ENCODE peak calls at places on chromosomes 2 and 18, in five cellular contexts. K is CD8-positive, alpha-beta T cell; U is neural progenitor cell; J is esophagus squamous epithelium; E is kidney epithelial cell. I is an unnamed sample.

GRCh38 chr2:5077479-5078089 is 614.6 kb upstream of the SOX11 start:
- DNase-seq in E (no peak), U (no peak), J (no peak), K (no peak), I (no peak)

GRCh38 chr2:18959952-18960717 is 370.8 kb upstream of the NT5C1B start:
- DNase-seq in U (no peak), E (no peak), J (no peak), K (no peak), I (no peak)

GRCh38 chr2:142222715-142223114 is 91.9 kb upstream of the LRP1B start:
- DNase-seq in J (no peak), E (no peak), K (no peak), U (no peak), I (no peak)

GRCh38 chr2:226376516-226377180 is 423.0 kb downstream of the IRS1 start:
- DNase-seq in E (no peak), K (no peak), U (no peak), J (no peak), I (no peak)

GRCh38 chr2:98334439-98335078 is 11.7 kb upstream of the CNGA3 start:
- DNase-seq in J (no peak), E (peak; percentile 86), U (peak; percentile 15), K (no peak), I (no peak)

GRCh38 chr2:61789807-61790602 is 63.9 kb downstream of the FAM161A start:
- DNase-seq in K (no peak), J (no peak), E (no peak), U (no peak), I (no peak)

GRCh38 chr2:3566806-3567205 is 8.3 kb upstream of the RPS7 start:
- DNase-seq in U (no peak), K (no peak), E (no peak), J (no peak), I (no peak)

GRCh38 chr18:36850527-36851201 is 21.7 kb downstream of the KIAA1328 start:
- DNase-seq in U (no peak), K (no peak), E (peak; percentile 65), J (no peak), I (no peak)

GRCh38 chr2:1860931-1861330 is 116.6 kb upstream of the PXDN start:
- DNase-seq in U (no peak), K (no peak), E (no peak), J (no peak), I (no peak)

GRCh38 chr18:46428368-46428767 is 228.7 kb downstream of the LOXHD1 start:
- DNase-seq in E (no peak), U (no peak), J (no peak), K (no peak), I (no peak)

GRCh38 chr2:44801289-44801675 is 140.2 kb upstream of the SIX3 start:
- DNase-seq in J (no peak), E (no peak), K (no peak), U (peak; percentile 69), I (no peak)

GRCh38 chr18:59323931-59324622 is 5.6 kb upstream of the CPLX4 start:
- DNase-seq in E (peak; percentile 84), U (peak; percentile 26), J (no peak), K (no peak), I (no peak)

GRCh38 chr2:74522516-74522915 is 3.5 kb downstream of the DQX1 start:
- DNase-seq in U (no peak), K (no peak), J (no peak), E (no peak), I (no peak)

GRCh38 chr18:7754725-7755181 is 187.6 kb downstream of the PTPRM start:
- DNase-seq in U (peak; percentile 50), J (no peak), E (no peak), K (no peak), I (no peak)

GRCh38 chr18:7754258-7754657 is 187.1 kb downstream of the PTPRM start:
- DNase-seq in K (no peak), E (no peak), J (no peak), U (no peak), I (no peak)

GRCh38 chr18:7757175-7757574 is 190.1 kb downstream of the PTPRM start:
- DNase-seq in E (no peak), U (no peak), K (no peak), J (no peak), I (no peak)

GRCh38 chr18:7758764-7759163 is 191.6 kb downstream of the PTPRM start:
- DNase-seq in J (no peak), U (no peak), K (no peak), E (no peak), I (no peak)

DNA sequence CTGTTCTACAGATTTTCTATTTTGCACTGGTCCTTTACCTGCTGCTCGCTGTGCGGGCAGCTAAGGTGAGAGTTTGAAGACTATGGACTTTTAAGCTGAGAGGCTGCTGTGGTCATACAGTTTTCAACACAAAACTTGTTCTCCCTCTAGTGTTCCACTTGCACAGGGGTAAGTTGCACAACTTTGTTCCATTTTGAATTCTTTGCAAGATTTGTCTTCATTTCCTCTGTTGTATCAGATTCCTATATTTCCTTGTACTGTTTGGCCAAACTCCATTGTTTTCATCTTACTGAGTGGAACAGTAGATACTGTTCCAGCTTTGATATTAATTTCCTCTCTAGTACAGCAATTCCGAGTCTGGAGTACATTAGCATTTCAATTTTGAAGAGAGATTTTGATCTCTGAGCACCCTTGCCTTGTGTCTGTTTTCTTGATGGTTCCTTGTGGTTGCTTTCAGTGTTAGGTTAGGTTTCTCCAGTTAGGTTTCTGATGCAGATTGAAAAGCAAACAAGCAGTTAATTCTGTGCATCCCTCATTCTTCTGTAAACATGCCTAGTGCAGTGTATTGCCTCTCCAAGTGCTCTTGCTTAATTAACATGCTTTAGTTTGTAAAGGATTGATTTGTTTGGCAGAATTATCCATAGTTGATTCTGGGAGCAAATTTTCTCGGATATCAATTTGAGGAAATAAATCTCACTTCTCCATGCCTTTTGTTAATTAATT is 188.8 kb downstream of the PTPRM start:
- DNase-seq in U (no peak), K (no peak), E (no peak), J (no peak), I (no peak)
- TF ChIP-seq CTCF in U (peak; percentile 35), K (no peak), E (peak; percentile 15), J (peak; percentile 18), I (peak; percentile 41)

GRCh38 chr2:207766697-207767460 is 2.8 kb downstream of the FZD5 start:
- DNase-seq in U (peak; percentile 66), K (no peak), E (no peak), J (no peak), I (no peak)

GRCh38 chr2:207768891-207769596 is 662 bp downstream of the FZD5 start:
- DNase-seq in J (no peak), U (peak; percentile 61), E (no peak), K (no peak), I (no peak)

GRCh38 chr2:207765960-207766582 is 3.6 kb downstream of the FZD5 start:
- DNase-seq in E (no peak), U (peak; percentile 64), K (no peak), J (no peak), I (no peak)

GRCh38 chr2:207767461-207768167 is 2.1 kb downstream of the FZD5 start:
- DNase-seq in J (no peak), E (no peak), U (peak; percentile 82), K (no peak), I (no peak)

GRCh38 chr2:207768168-207768890 is 1.4 kb downstream of the FZD5 start:
- DNase-seq in U (peak; percentile 76), K (no peak), E (no peak), J (no peak), I (no peak)
- TF ChIP-seq CTCF in U (no peak), K (no peak), E (no peak), J (peak; percentile 1), I (no peak)

DNA sequence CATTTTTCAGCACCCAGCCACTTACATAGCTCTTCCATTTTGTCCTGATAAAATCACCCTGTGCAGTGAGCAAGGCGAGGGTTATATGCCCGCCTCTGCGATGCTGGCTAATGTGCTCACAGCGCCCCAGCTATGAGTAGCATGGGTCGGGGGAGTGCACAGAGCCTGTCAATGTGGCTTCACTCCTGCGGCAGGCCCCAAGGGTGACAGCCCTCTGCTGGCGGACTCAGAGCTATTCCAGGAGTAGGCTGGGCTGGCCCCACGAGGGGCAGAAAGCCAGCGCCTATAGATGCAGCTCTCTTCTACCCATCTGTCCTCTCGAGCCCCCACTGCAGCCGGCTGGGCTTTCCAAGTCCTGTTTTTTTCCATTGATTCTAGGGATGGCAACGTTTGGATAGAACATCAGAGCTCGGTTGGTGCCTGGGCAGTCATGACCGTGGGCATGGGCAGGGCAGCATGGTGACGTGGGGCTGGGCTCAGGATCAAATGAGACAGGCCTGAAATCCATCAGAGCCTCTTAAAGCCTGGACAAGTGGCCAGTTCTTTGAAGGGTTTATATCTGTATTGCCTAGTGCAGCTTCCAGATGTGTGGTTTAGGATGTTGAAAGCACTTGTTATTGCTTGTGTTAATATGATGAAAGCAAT is 134.7 kb downstream of the MCFD2 start:
- DNase-seq in E (no peak), J (no peak), U (peak; percentile 73), K (no peak), I (no peak)
- TF ChIP-seq CTCF in E (no peak), J (no peak), U (peak; percentile 47), K (no peak), I (no peak)

GRCh38 chr18:21363411-21363810 is 121.4 kb downstream of the GREB1L start:
- DNase-seq in U (peak; percentile 42), K (no peak), J (no peak), E (no peak), I (no peak)
- TF ChIP-seq CTCF in U (no peak), K (no peak), J (no peak), E (no peak), I (no peak)

GRCh38 chr18:51668101-51668500 is 470.6 kb upstream of the MEX3C start:
- DNase-seq in E (no peak), K (no peak), J (no peak), U (peak; percentile 78), I (no peak)
- TF ChIP-seq CTCF in E (peak; percentile 69), K (no peak), J (peak; percentile 72), U (peak; percentile 88), I (peak; percentile 75)

GRCh38 chr2:193963472-193964119 is 1693.4 kb upstream of the SLC39A10 start:
- DNase-seq in U (peak; percentile 48), J (no peak), E (peak; percentile 1), K (no peak), I (no peak)
- TF ChIP-seq CTCF in U (peak; percentile 74), J (peak; percentile 10), E (peak; percentile 62), K (no peak), I (peak; percentile 87)

GRCh38 chr18:73006331-73006730 is 138.5 kb upstream of the NETO1 start:
- DNase-seq in E (no peak), U (no peak), J (no peak), K (no peak), I (no peak)

GRCh38 chr18:73004260-73004659 is 136.5 kb upstream of the NETO1 start:
- DNase-seq in E (no peak), J (no peak), U (no peak), K (no peak), I (no peak)

GRCh38 chr18:73007935-73008308 is 140.1 kb upstream of the NETO1 start:
- DNase-seq in U (no peak), E (no peak), J (no peak), K (no peak), I (no peak)

GRCh38 chr18:73007195-73007934 is 139.6 kb upstream of the NETO1 start:
- DNase-seq in K (no peak), J (no peak), U (peak; percentile 3), E (peak; percentile 72), I (no peak)
- TF ChIP-seq CTCF in K (no peak), J (no peak), U (no peak), E (no peak), I (no peak)

GRCh38 chr2:135727968-135728728 is 13.5 kb upstream of the UBXN4 start:
- DNase-seq in U (no peak), E (no peak), J (no peak), K (no peak), I (no peak)
- TF ChIP-seq CTCF in U (no peak), E (no peak), J (no peak), K (no peak), I (no peak)